ENCODE peak calls at places on chromosomes 7 and 10, in seven cellular contexts. Z, K, W, B, R, N and E are unnamed samples.

GRCh38 chr7:76326646-76327233 is 24.3 kb downstream of the HSPB1 start:
- DNase-seq in B (no peak), W (no peak), K (peak), Z (no peak), N (no peak), R (no peak), E (no peak)

GRCh38 chr7:44618045-44618444 is 11.6 kb downstream of the OGDH start:
- DNase-seq in K (no peak), N (no peak), R (no peak), B (no peak), Z (no peak), W (no peak), E (no peak)

GRCh38 chr7:5591547-5591899 is 167.9 kb upstream of the TNRC18 start:
- DNase-seq in K (peak), W (peak), R (no peak), Z (no peak), N (no peak), B (no peak), E (peak)

GRCh38 chr7:121519548-121520521 is 123.7 kb upstream of the FAM3C start:
- DNase-seq in K (no peak), Z (no peak), B (peak), R (no peak), W (no peak), N (no peak), E (no peak)

GRCh38 chr7:55260171-55260570 is 105.0 kb upstream of the LANCL2 start:
- DNase-seq in K (no peak), N (no peak), R (no peak), B (no peak), Z (no peak), W (no peak), E (no peak)

GRCh38 chr10:92699518-92700272 is 9.9 kb downstream of the HHEX start:
- DNase-seq in Z (no peak), K (peak), B (peak), N (peak), W (no peak), R (no peak), E (no peak)

GRCh38 chr10:85967594-85967993 is 399.0 kb downstream of the GRID1 start:
- DNase-seq in Z (no peak), N (no peak), B (peak), R (no peak), K (no peak), W (no peak), E (no peak)

GRCh38 chr7:110835889-110836288 is 255.0 kb upstream of the LRRN3 start:
- DNase-seq in B (no peak), N (no peak), Z (no peak), R (no peak), W (no peak), K (no peak), E (no peak)

GRCh38 chr7:76260171-76260703 is 42.2 kb upstream of the HSPB1 start:
- DNase-seq in B (no peak), W (no peak), R (peak), N (no peak), K (no peak), Z (no peak), E (no peak)

GRCh38 chr7:158369290-158369689 is 218.3 kb downstream of the PTPRN2 start:
- DNase-seq in Z (no peak), R (peak), N (no peak), K (no peak), W (no peak), B (no peak), E (no peak)

GRCh38 chr10:77532068-77532467 is 105.5 kb downstream of the KCNMA1 start:
- DNase-seq in R (peak), B (no peak), Z (no peak), W (peak), N (no peak), K (peak), E (no peak)

GRCh38 chr10:102268333-102268999 is 23.1 kb downstream of the GBF1 start:
- DNase-seq in W (no peak), R (no peak), N (no peak), Z (no peak), B (no peak), K (no peak), E (no peak)

GRCh38 chr7:105590793-105591192 is 9.5 kb upstream of the EFCAB10 start:
- DNase-seq in R (no peak), W (no peak), Z (no peak), N (no peak), K (no peak), B (no peak), E (no peak)

GRCh38 chr10:67666416-67667043 is 29.5 kb downstream of the CTNNA3 start:
- DNase-seq in K (peak), N (no peak), W (no peak), R (no peak), Z (no peak), B (peak), E (no peak)

GRCh38 chr7:103660455-103661371 is 214.7 kb upstream of the SLC26A5 start:
- DNase-seq in N (no peak), B (no peak), W (peak), K (peak), R (no peak), Z (no peak), E (no peak)

GRCh38 chr10:13587367-13587766 is 602 bp downstream of the PRPF18 start:
- DNase-seq in Z (no peak), K (peak), B (peak), W (no peak), N (peak), R (no peak), E (no peak)

GRCh38 chr10:17062493-17063487 is 66.8 kb downstream of the CUBN start:
- DNase-seq in K (peak), W (peak), Z (peak), B (no peak), N (no peak), R (peak), E (peak)

GRCh38 chr10:90960355-90960814 is 39.5 kb upstream of the ANKRD1 start:
- DNase-seq in B (peak), K (peak), R (no peak), N (no peak), W (peak), Z (no peak), E (no peak)

GRCh38 chr7:64888561-64888900 is 14.5 kb upstream of the ZNF273 start:
- DNase-seq in K (no peak), W (no peak), B (no peak), R (no peak), N (no peak), Z (no peak), E (no peak)

GRCh38 chr10:123156091-123156490 is 1.9 kb downstream of the BUB3 start:
- DNase-seq in Z (no peak), R (no peak), B (no peak), W (peak), N (no peak), K (no peak), E (no peak)

GRCh38 chr10:73655257-73655989 is 406 bp downstream of the SYNPO2L start:
- DNase-seq in N (peak), Z (no peak), W (no peak), K (no peak), R (no peak), B (no peak), E (no peak)

GRCh38 chr7:40698214-40698920 is 563.6 kb downstream of the SUGCT start:
- DNase-seq in N (no peak), K (no peak), W (no peak), B (no peak), R (no peak), Z (no peak), E (no peak)

GRCh38 chr7:14691597-14692203 is 210.9 kb downstream of the DGKB start:
- DNase-seq in N (peak), Z (no peak), R (peak), K (peak), W (no peak), B (peak), E (no peak)

GRCh38 chr10:4062751-4063150 is 277.7 kb upstream of the KLF6 start:
- DNase-seq in K (no peak), B (no peak), N (no peak), Z (no peak), W (no peak), R (no peak), E (no peak)

GRCh38 chr7:149561072-149561471 is 63.5 kb upstream of the ZNF746 start:
- DNase-seq in R (no peak), N (no peak), K (no peak), B (no peak), Z (no peak), W (no peak), E (no peak)

GRCh38 chr10:44860811-44861751 is 50.1 kb upstream of the TMEM72 start:
- DNase-seq in R (peak), W (peak), Z (no peak), N (no peak), K (peak), B (no peak), E (no peak)

GRCh38 chr10:51983481-51983880 is 284.1 kb upstream of the CSTF2T start:
- DNase-seq in Z (no peak), B (no peak), R (no peak), N (no peak), K (no peak), W (no peak), E (no peak)

GRCh38 chr7:135620980-135621850 is 41.1 kb upstream of the STMP1 start:
- DNase-seq in N (peak), R (no peak), W (peak), Z (no peak), K (peak), B (peak), E (no peak)

GRCh38 chr10:22959292-22959691 is 31.4 kb downstream of the ARMC3 start:
- DNase-seq in W (no peak), Z (no peak), K (no peak), B (no peak), R (no peak), N (no peak), E (no peak)

GRCh38 chr7:86748843-86749720 is 105.4 kb downstream of the GRM3 start:
- DNase-seq in Z (no peak), K (no peak), B (no peak), W (no peak), N (no peak), R (no peak), E (no peak)

GRCh38 chr10:119759832-119760231 is 34.0 kb downstream of the INPP5F start:
- DNase-seq in R (no peak), N (no peak), Z (no peak), K (no peak), W (peak), B (no peak), E (no peak)

GRCh38 chr10:6755891-6756460 is 175.9 kb upstream of the PRKCQ start:
- DNase-seq in K (peak), Z (peak), W (no peak), R (no peak), N (peak), B (peak), E (no peak)

GRCh38 chr7:100352984-100353684 is 4.8 kb upstream of the PILRB start:
- DNase-seq in R (peak), Z (no peak), K (no peak), B (no peak), N (no peak), W (no peak), E (no peak)

GRCh38 chr10:104085801-104086400 is at the start of gene COL17A1:
- DNase-seq in K (no peak), Z (no peak), N (peak), W (no peak), R (no peak), B (no peak), E (no peak)

GRCh38 chr10:3095373-3096139 is 28.2 kb downstream of the PFKP start:
- DNase-seq in N (peak), B (peak), Z (peak), R (no peak), K (peak), W (peak), E (no peak)

GRCh38 chr10:128186959-128187787 is 61.0 kb upstream of the MKI67 start:
- DNase-seq in B (peak), R (no peak), Z (no peak), N (peak), K (no peak), W (no peak), E (no peak)

GRCh38 chr10:92740762-92741161 is 51.0 kb downstream of the HHEX start:
- DNase-seq in R (no peak), B (no peak), Z (no peak), N (no peak), W (peak), K (no peak), E (no peak)